ENCODE peak calls at places on chromosome 9, in four cellular contexts. N is GM20000, D is choroid plexus epithelial cell, E is pancreas. W is an unnamed sample.

GRCh38 chr9:37987467-37987981 is 81.5 kb downstream of the SHB start:
- DNase-seq in N (no peak), D (no peak), E (peak; percentile 46), W (no peak)

GRCh38 chr9:118295413-118295812 is 591.2 kb downstream of the TLR4 start:
- DNase-seq in N (no peak), D (no peak), E (no peak), W (no peak)

GRCh38 chr9:17423681-17424011 is 155.2 kb upstream of the SH3GL2 start:
- DNase-seq in N (no peak), D (no peak), E (no peak), W (no peak)

GRCh38 chr9:126401107-126401506 is 74.5 kb downstream of the MVB12B start:
- DNase-seq in N (no peak), D (no peak), E (no peak), W (no peak)

GRCh38 chr9:38061326-38061947 is 7.6 kb downstream of the SHB start:
- DNase-seq in N (peak; percentile 64), D (no peak), E (no peak), W (no peak)

GRCh38 chr9:89646189-89646588 is 41.4 kb downstream of the GADD45G start:
- DNase-seq in N (no peak), D (no peak), E (no peak), W (no peak)

GRCh38 chr9:123473226-123473625 is 117.2 kb downstream of the CRB2 start:
- DNase-seq in N (no peak), D (peak; percentile 5), E (no peak), W (no peak)

GRCh38 chr9:16705121-16705604 is 165.3 kb downstream of the BNC2 start:
- DNase-seq in N (no peak), D (peak; percentile 95), E (peak; percentile 47), W (peak; percentile 57)

GRCh38 chr9:77807295-77807694 is 159.2 kb upstream of the GNA14 start:
- DNase-seq in N (no peak), D (peak; percentile 98), E (no peak), W (no peak)

GRCh38 chr9:17742065-17742464 is 163.2 kb downstream of the SH3GL2 start:
- DNase-seq in N (no peak), D (no peak), E (no peak), W (no peak)

GRCh38 chr9:112332272-112332671 is 1.1 kb downstream of the PTBP3 start:
- DNase-seq in N (no peak), D (no peak), E (no peak), W (no peak)

GRCh38 chr9:129109952-129110739 is 447 bp downstream of the CRAT start:
- DNase-seq in N (no peak), D (no peak), E (peak; percentile 44), W (no peak)

GRCh38 chr9:124593080-124594058 is 86.2 kb upstream of the NR5A1 start:
- DNase-seq in N (no peak), D (peak; percentile 39), E (no peak), W (no peak)

GRCh38 chr9:80175286-80175906 is 603.6 kb downstream of the TLE4 start:
- DNase-seq in N (peak; percentile 38), D (peak; percentile 75), E (no peak), W (no peak)

GRCh38 chr9:106203832-106204516 is 509.6 kb downstream of the TMEM38B start:
- DNase-seq in N (no peak), D (no peak), E (no peak), W (no peak)

GRCh38 chr9:131529597-131530545 is 1.2 kb downstream of the UCK1 start:
- DNase-seq in N (peak; percentile 42), D (no peak), E (no peak), W (no peak)

GRCh38 chr9:34929506-34930102 is 28.5 kb upstream of the PHF24 start:
- DNase-seq in N (peak; percentile 53), D (peak; percentile 46), E (peak; percentile 28), W (no peak)

GRCh38 chr9:128113526-128114325 is 13.8 kb downstream of the PTGES2 start:
- DNase-seq in N (no peak), D (no peak), E (no peak), W (peak; percentile 39)

GRCh38 chr9:135787317-135787716 is 85.3 kb downstream of the KCNT1 start:
- DNase-seq in N (no peak), D (no peak), E (no peak), W (no peak)

GRCh38 chr9:94168203-94169000 is 84.1 kb downstream of the PTPDC1 start:
- DNase-seq in N (no peak), D (peak; percentile 52), E (no peak), W (no peak)

GRCh38 chr9:124257070-124257864 is 482 bp upstream of the NEK6 start:
- DNase-seq in N (peak; percentile 53), D (no peak), E (no peak), W (peak; percentile 42)

GRCh38 chr9:119026120-119026519 is 343.1 kb downstream of the BRINP1 start:
- DNase-seq in N (no peak), D (no peak), E (no peak), W (no peak)

GRCh38 chr9:80866576-80867227 is 822.6 kb downstream of the TLE1 start:
- DNase-seq in N (no peak), D (peak; percentile 36), E (no peak), W (no peak)

GRCh38 chr9:91222457-91222856 is 139.3 kb downstream of the AUH start:
- DNase-seq in N (no peak), D (no peak), E (no peak), W (no peak)

GRCh38 chr9:22817181-22817580 is 370.6 kb downstream of the DMRTA1 start:
- DNase-seq in N (no peak), D (peak; percentile 4), E (no peak), W (no peak)

GRCh38 chr9:126144215-126144614 is 182.4 kb upstream of the MVB12B start:
- DNase-seq in N (no peak), D (no peak), E (no peak), W (no peak)

GRCh38 chr9:135479469-135480052 is at the start of gene PPP1R26:
- DNase-seq in N (peak; percentile 61), D (no peak), E (peak; percentile 62), W (peak; percentile 60)

GRCh38 chr9:136399176-136400037 is 563 bp downstream of the SNAPC4 start:
- DNase-seq in N (peak; percentile 74), D (peak; percentile 28), E (no peak), W (no peak)

GRCh38 chr9:125409217-125409636 is 147.6 kb downstream of the GAPVD1 start:
- DNase-seq in N (peak; percentile 75), D (no peak), E (no peak), W (no peak)

GRCh38 chr9:116027511-116027910 is 126.1 kb upstream of the PAPPA start:
- DNase-seq in N (no peak), D (peak; percentile 94), E (no peak), W (no peak)

GRCh38 chr9:33285502-33285901 is 4.8 kb upstream of the NFX1 start:
- DNase-seq in N (no peak), D (no peak), E (no peak), W (no peak)

GRCh38 chr9:69342769-69343168 is 17.8 kb downstream of the ENTREP1 start:
- DNase-seq in N (no peak), D (no peak), E (no peak), W (no peak)

GRCh38 chr9:112020680-112021596 is 124.3 kb downstream of the UGCG start:
- DNase-seq in N (no peak), D (peak; percentile 68), E (no peak), W (no peak)

GRCh38 chr9:127628644-127629467 is 16.8 kb downstream of the STXBP1 start:
- DNase-seq in N (no peak), D (no peak), E (peak; percentile 18), W (no peak)

GRCh38 chr9:35760651-35761050 is 6.6 kb upstream of the MSMP start:
- DNase-seq in N (no peak), D (peak; percentile 82), E (no peak), W (no peak)

GRCh38 chr9:114880276-114880891 is 50.0 kb downstream of the TNFSF8 start:
- DNase-seq in N (no peak), D (peak; percentile 57), E (no peak), W (no peak)

GRCh38 chr9:70580593-70581195 is 166.2 kb upstream of the KLF9 start:
- DNase-seq in N (no peak), D (no peak), E (no peak), W (no peak)

GRCh38 chr9:70577671-70578070 is 163.2 kb upstream of the KLF9 start:
- DNase-seq in N (no peak), D (no peak), E (no peak), W (no peak)

GRCh38 chr9:70579686-70580085 is 165.2 kb upstream of the KLF9 start:
- DNase-seq in N (no peak), D (no peak), E (no peak), W (no peak)

GRCh38 chr9:70576121-70576520 is 161.7 kb upstream of the KLF9 start:
- DNase-seq in N (no peak), D (no peak), E (no peak), W (no peak)

GRCh38 chr9:70578720-70579119 is 164.3 kb upstream of the KLF9 start:
- DNase-seq in N (no peak), D (no peak), E (no peak), W (no peak)
- TF ChIP-seq CTCF in N (peak; percentile 1), D (peak; percentile 19), E (no peak), W (no peak)

DNA sequence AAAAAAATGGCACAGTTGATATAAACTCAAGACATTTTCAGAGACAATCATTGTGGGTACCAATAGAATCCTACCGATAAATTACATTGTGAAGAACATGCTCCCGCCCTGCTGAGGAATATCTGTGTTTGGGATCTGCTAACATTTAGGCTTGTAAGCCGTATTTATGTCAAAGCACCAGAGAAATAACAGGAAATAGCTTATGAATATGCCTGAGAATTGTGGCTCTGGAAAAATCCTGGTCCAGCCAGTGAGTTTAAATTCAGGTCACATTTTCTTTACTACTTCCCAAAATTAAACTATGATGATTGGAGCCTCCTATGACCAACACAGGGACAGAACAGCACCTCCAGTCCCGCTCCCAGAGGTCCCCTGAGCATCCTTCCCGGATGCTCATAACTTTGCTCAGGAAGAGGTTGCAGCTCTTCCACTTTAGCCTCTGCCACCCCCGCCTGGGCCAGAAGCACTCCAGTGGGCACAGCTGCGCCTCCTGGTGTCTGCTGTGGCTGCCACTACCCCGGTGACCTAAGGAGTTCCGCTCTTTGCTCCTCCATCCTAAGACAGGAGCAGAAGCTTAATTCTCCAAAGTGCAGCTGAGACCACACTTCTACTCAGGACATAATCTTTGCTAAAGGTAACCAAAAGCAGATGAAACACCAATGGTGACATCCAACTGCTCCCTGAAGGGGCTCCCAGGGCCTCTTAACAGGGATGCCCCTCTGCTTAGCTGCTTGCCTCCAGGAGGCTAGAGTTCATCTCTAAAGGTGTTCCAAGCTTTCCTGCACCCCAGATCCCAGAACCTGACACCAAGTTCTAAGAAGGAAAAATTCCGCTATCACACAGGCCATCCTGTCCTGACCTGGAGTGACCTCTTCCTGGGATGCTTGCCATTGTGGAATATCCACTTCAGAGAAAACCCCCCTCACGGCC is 58.8 kb downstream of the SLC1A1 start:
- DNase-seq in N (peak; percentile 23), D (no peak), E (no peak), W (peak; percentile 43)
- TF ChIP-seq CTCF in N (no peak), D (peak; percentile 41), E (no peak), W (peak; percentile 26)

GRCh38 chr9:113853333-113853732 is 22.8 kb upstream of the ZNF618 start:
- DNase-seq in N (no peak), D (no peak), E (peak; percentile 9), W (no peak)
- TF ChIP-seq CTCF in N (peak; percentile 13), D (peak; percentile 54), E (peak; percentile 54), W (peak; percentile 47)

DNA sequence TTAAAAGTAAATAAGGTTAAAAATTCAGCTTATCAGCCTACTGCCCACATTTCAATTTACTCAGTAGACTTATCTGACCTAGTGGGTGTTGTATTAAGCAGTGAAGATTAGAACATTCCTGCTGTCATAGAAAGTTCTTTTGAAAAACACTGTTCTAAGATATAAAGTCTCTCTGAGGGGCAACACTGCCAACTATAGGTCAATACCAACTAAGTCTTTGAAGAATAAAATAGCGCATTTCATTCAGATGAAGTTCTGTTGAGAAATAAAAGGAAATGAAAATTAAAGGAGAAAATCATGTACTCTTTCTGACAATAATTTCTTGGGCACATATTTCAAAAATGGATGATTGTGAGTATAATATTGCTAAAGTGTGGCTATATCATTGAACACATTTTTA is 86.8 kb downstream of the PTPRD start:
- DNase-seq in N (no peak), D (no peak), E (no peak), W (no peak)
- TF ChIP-seq CTCF in N (no peak), D (no peak), E (no peak), W (no peak)